ENCODE peak calls at places on chromosomes 1 and 21, in four cellular contexts. One of them, this sample, is unnamed.

GRCh38 chr21:30306821-30307330 is 13.2 kb downstream of the KRTAP26-1 start:
- DNase-seq in neural progenitor cell: no peak
- DNase-seq in PC-3: no peak
- DNase-seq in cardiac muscle cell: no peak
- DNase-seq in this sample: no peak

GRCh38 chr1:154714070-154714623 is 106.2 kb upstream of the ADAR start:
- DNase-seq in neural progenitor cell: no peak
- DNase-seq in PC-3: no peak
- DNase-seq in cardiac muscle cell: no peak
- DNase-seq in this sample: no peak

GRCh38 chr1:91650764-91651163 is 150.1 kb downstream of the CDC7 start:
- DNase-seq in neural progenitor cell: no peak
- DNase-seq in PC-3: peak; percentile 59
- DNase-seq in cardiac muscle cell: peak; percentile 89
- DNase-seq in this sample: peak; percentile 9

GRCh38 chr1:110505596-110505995 is 13.4 kb downstream of the KCNA10 start:
- DNase-seq in neural progenitor cell: no peak
- DNase-seq in PC-3: no peak
- DNase-seq in cardiac muscle cell: no peak
- DNase-seq in this sample: no peak

GRCh38 chr21:16304189-16304588 is 574.4 kb downstream of the USP25 start:
- DNase-seq in neural progenitor cell: no peak
- DNase-seq in PC-3: no peak
- DNase-seq in cardiac muscle cell: no peak
- DNase-seq in this sample: no peak

GRCh38 chr1:20732588-20733360 is at the start of gene SH2D5:
- DNase-seq in neural progenitor cell: peak; percentile 87
- DNase-seq in PC-3: peak; percentile 99
- DNase-seq in cardiac muscle cell: peak; percentile 95
- DNase-seq in this sample: peak; percentile 76

GRCh38 chr1:109910963-109911798 is 532 bp downstream of the CSF1 start:
- DNase-seq in neural progenitor cell: peak; percentile 77
- DNase-seq in PC-3: no peak
- DNase-seq in cardiac muscle cell: no peak
- DNase-seq in this sample: peak; percentile 35

GRCh38 chr21:39525129-39525528 is 73.4 kb downstream of the SH3BGR start:
- DNase-seq in neural progenitor cell: no peak
- DNase-seq in PC-3: no peak
- DNase-seq in cardiac muscle cell: no peak
- DNase-seq in this sample: no peak

GRCh38 chr21:16841917-16842316 is 670.9 kb upstream of the CXADR start:
- DNase-seq in neural progenitor cell: no peak
- DNase-seq in PC-3: no peak
- DNase-seq in cardiac muscle cell: no peak
- DNase-seq in this sample: no peak

GRCh38 chr1:242876021-242876420 is 351.5 kb upstream of the PLD5 start:
- DNase-seq in neural progenitor cell: no peak
- DNase-seq in PC-3: peak; percentile 42
- DNase-seq in cardiac muscle cell: no peak
- DNase-seq in this sample: no peak

GRCh38 chr1:21331752-21332480 is 41.7 kb upstream of the ECE1 start:
- DNase-seq in neural progenitor cell: no peak
- DNase-seq in PC-3: no peak
- DNase-seq in cardiac muscle cell: no peak
- DNase-seq in this sample: no peak

GRCh38 chr21:28272272-28272992 is 720.2 kb downstream of the LTN1 start:
- DNase-seq in neural progenitor cell: no peak
- DNase-seq in PC-3: no peak
- DNase-seq in cardiac muscle cell: peak; percentile 68
- DNase-seq in this sample: no peak

GRCh38 chr1:201072922-201073321 is 39.3 kb downstream of the CACNA1S start:
- DNase-seq in neural progenitor cell: no peak
- DNase-seq in PC-3: no peak
- DNase-seq in cardiac muscle cell: no peak
- DNase-seq in this sample: no peak

GRCh38 chr1:201076036-201076435 is 36.2 kb downstream of the CACNA1S start:
- DNase-seq in neural progenitor cell: no peak
- DNase-seq in PC-3: no peak
- DNase-seq in cardiac muscle cell: no peak
- DNase-seq in this sample: no peak

GRCh38 chr1:201080135-201080534 is 32.1 kb downstream of the CACNA1S start:
- DNase-seq in neural progenitor cell: no peak
- DNase-seq in PC-3: peak; percentile 44
- DNase-seq in cardiac muscle cell: no peak
- DNase-seq in this sample: no peak

GRCh38 chr1:201074018-201074417 is 38.2 kb downstream of the CACNA1S start:
- DNase-seq in neural progenitor cell: no peak
- DNase-seq in PC-3: no peak
- DNase-seq in cardiac muscle cell: no peak
- DNase-seq in this sample: no peak

GRCh38 chr1:201077736-201078135 is 34.5 kb downstream of the CACNA1S start:
- DNase-seq in neural progenitor cell: no peak
- DNase-seq in PC-3: no peak
- DNase-seq in cardiac muscle cell: no peak
- DNase-seq in this sample: no peak
- H3K4me3 ChIP-seq in neural progenitor cell: no peak overlapping the region
- H3K4me3 ChIP-seq in PC-3: no peak overlapping the region
- H3K4me3 ChIP-seq in cardiac muscle cell: no peak overlapping the region
- H3K4me3 ChIP-seq in this sample: no peak overlapping the region

GRCh38 chr21:41741253-41742072 is 25.4 kb downstream of the RIPK4 start:
- DNase-seq in neural progenitor cell: no peak
- DNase-seq in PC-3: no peak
- DNase-seq in cardiac muscle cell: no peak
- DNase-seq in this sample: no peak

GRCh38 chr21:41744028-41744940 is 22.6 kb downstream of the RIPK4 start:
- DNase-seq in neural progenitor cell: no peak
- DNase-seq in PC-3: no peak
- DNase-seq in cardiac muscle cell: no peak
- DNase-seq in this sample: no peak

GRCh38 chr21:41743321-41744027 is 23.4 kb downstream of the RIPK4 start:
- DNase-seq in neural progenitor cell: no peak
- DNase-seq in PC-3: no peak
- DNase-seq in cardiac muscle cell: no peak
- DNase-seq in this sample: no peak

GRCh38 chr21:41740604-41741252 is 26.1 kb downstream of the RIPK4 start:
- DNase-seq in neural progenitor cell: no peak
- DNase-seq in PC-3: no peak
- DNase-seq in cardiac muscle cell: no peak
- DNase-seq in this sample: no peak

GRCh38 chr21:41742073-41742875 is 24.6 kb downstream of the RIPK4 start:
- DNase-seq in neural progenitor cell: no peak
- DNase-seq in PC-3: no peak
- DNase-seq in cardiac muscle cell: no peak
- DNase-seq in this sample: no peak
- TF ChIP-seq CTCF in neural progenitor cell: no peak
- TF ChIP-seq CTCF in PC-3: no peak
- TF ChIP-seq CTCF in cardiac muscle cell: no peak
- TF ChIP-seq CTCF in this sample: no peak

GRCh38 chr1:28913786-28914227 is 562 bp upstream of the EPB41 start:
- DNase-seq in neural progenitor cell: no peak
- DNase-seq in PC-3: peak; percentile 6
- DNase-seq in cardiac muscle cell: no peak
- DNase-seq in this sample: no peak
- H3K4me3 ChIP-seq in neural progenitor cell: peak overlapping the region; percentile 82
- H3K4me3 ChIP-seq in PC-3: peak overlapping the region; percentile 75
- H3K4me3 ChIP-seq in cardiac muscle cell: peak overlapping the region; percentile 59
- H3K4me3 ChIP-seq in this sample: peak overlapping the region; percentile 64

GRCh38 chr1:13751985-13752384 is 52.0 kb downstream of the PRDM2 start:
- DNase-seq in neural progenitor cell: no peak
- DNase-seq in PC-3: no peak
- DNase-seq in cardiac muscle cell: no peak
- DNase-seq in this sample: no peak

GRCh38 chr1:13751458-13751871 is 51.5 kb downstream of the PRDM2 start:
- DNase-seq in neural progenitor cell: no peak
- DNase-seq in PC-3: no peak
- DNase-seq in cardiac muscle cell: no peak
- DNase-seq in this sample: peak; percentile 87

GRCh38 chr1:13746342-13746741 is 46.4 kb downstream of the PRDM2 start:
- DNase-seq in neural progenitor cell: no peak
- DNase-seq in PC-3: no peak
- DNase-seq in cardiac muscle cell: no peak
- DNase-seq in this sample: no peak

GRCh38 chr1:13749543-13750307 is 49.7 kb downstream of the PRDM2 start:
- DNase-seq in neural progenitor cell: peak; percentile 82
- DNase-seq in PC-3: peak; percentile 19
- DNase-seq in cardiac muscle cell: peak; percentile 61
- DNase-seq in this sample: peak; percentile 64

DNA sequence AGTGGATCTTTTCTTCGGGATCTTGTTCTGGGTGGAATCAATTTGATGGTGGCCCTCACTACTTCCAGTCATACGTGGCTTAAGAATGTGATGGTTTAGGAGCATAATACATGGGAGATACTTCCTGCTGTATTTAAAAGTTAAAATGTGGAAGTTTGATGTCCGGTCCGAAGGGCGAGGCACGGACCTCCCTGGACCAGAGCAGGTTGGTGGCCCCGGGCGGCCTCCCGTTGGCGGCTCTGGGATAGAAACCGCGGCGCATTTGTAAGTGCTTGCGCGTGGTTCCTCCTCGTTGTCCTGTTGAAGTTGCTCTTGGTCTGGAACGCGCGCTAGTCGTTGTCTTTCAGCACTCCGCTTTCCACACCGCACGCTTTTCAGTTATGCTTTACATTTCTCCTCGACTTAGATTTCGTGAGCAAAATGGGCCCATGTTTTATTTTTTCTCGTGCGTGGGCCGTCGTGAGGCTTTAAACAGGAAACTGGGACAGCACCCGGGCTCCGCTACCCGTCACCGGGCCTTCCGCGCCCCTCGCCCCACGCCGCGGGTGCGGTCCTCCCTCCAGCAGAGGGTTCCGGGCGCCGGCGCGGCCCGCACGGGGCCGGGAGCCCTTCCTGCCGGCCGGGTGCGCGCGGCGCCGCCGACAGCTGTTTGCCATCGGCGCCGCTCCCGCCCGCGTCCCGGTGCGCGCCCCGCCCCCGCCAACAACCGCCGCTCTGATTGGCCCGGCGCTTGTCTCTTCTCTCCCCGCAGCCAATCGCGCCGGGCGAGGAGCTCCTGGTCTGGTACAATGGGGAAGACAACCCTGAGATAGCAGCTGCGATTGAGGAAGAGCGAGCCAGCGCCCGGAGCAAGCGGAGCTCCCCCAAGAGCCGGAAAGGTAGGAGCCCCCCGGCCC is 48.9 kb downstream of the PRDM2 start:
- DNase-seq in neural progenitor cell: peak; percentile 98
- DNase-seq in PC-3: peak; percentile 94
- DNase-seq in cardiac muscle cell: peak; percentile 98
- DNase-seq in this sample: peak; percentile 98
- TF ChIP-seq CTCF in neural progenitor cell: peak; percentile 26
- TF ChIP-seq CTCF in PC-3: peak; percentile 18
- TF ChIP-seq CTCF in cardiac muscle cell: peak; percentile 10
- TF ChIP-seq CTCF in this sample: no peak

GRCh38 chr1:93690921-93691789 is 9.5 kb upstream of the BCAR3 start:
- DNase-seq in neural progenitor cell: peak; percentile 45
- DNase-seq in PC-3: no peak
- DNase-seq in cardiac muscle cell: no peak
- DNase-seq in this sample: no peak
- H3K4me3 ChIP-seq in neural progenitor cell: no peak overlapping the region
- H3K4me3 ChIP-seq in PC-3: no peak overlapping the region
- H3K4me3 ChIP-seq in cardiac muscle cell: no peak overlapping the region
- H3K4me3 ChIP-seq in this sample: no peak overlapping the region